ENCODE peak calls at places on chromosomes 1 and 21, in eight cellular contexts. H is hippocampal formation, M is T-cell, W is amniotic stem cell, B is upper lobe of right lung, N is EL, O is MCF 10A, Q is mucosa of descending colon. S is an unnamed sample.

GRCh38 chr1:29849038-29849750 is 612.9 kb downstream of the PTPRU start:
- DNase-seq in W (no peak), H (no peak), O (peak; percentile 62), N (peak; percentile 31), Q (no peak), M (no peak), B (no peak), S (no peak)

GRCh38 chr21:45392206-45392971 is 12.6 kb upstream of the COL18A1 start:
- DNase-seq in Q (peak; percentile 34), N (no peak), W (no peak), O (no peak), B (peak; percentile 50), H (no peak), M (no peak), S (no peak)

GRCh38 chr1:171790318-171790717 is 8.9 kb downstream of the METTL13 start:
- DNase-seq in O (no peak), B (no peak), H (no peak), M (no peak), Q (no peak), W (no peak), N (no peak), S (no peak)

GRCh38 chr1:46617833-46618232 is 1.2 kb upstream of the MOB3C start:
- DNase-seq in N (no peak), H (no peak), Q (no peak), B (no peak), O (no peak), M (no peak), W (no peak), S (no peak)

GRCh38 chr21:45470087-45470515 is 65.1 kb downstream of the COL18A1 start:
- DNase-seq in O (no peak), N (peak; percentile 37), B (no peak), M (no peak), W (no peak), Q (peak; percentile 53), H (no peak), S (no peak)

GRCh38 chr1:1950940-1951339 is 31.9 kb upstream of the TMEM52 start:
- DNase-seq in O (no peak), W (no peak), Q (no peak), H (no peak), B (no peak), N (no peak), M (no peak), S (no peak)

GRCh38 chr1:243316366-243316989 is 60.6 kb downstream of the SDCCAG8 start:
- DNase-seq in W (no peak), B (no peak), H (peak; percentile 95), M (no peak), Q (no peak), O (no peak), N (no peak), S (peak; percentile 60)

GRCh38 chr1:53678507-53678906 is 60.5 kb downstream of the GLIS1 start:
- DNase-seq in W (no peak), O (no peak), M (no peak), H (no peak), Q (no peak), B (no peak), N (no peak), S (no peak)

GRCh38 chr1:66613187-66613586 is 79.2 kb downstream of the SGIP1 start:
- DNase-seq in N (no peak), H (no peak), W (no peak), B (no peak), O (peak; percentile 30), Q (no peak), M (no peak), S (no peak)

S was measured in hypothalamus.